ENCODE peak calls at places on chromosomes 16 and 17, in ten cellular contexts. S is A549; H is mucosa of descending colon; M is AG04450; I is activated CD8-positive, alpha-beta memory T cell treated with anti-CD3 and anti-CD28 coated beads for 48 hours; D is D721Med; A is foreskin melanocyte; F is NCI-H146; L is substantia nigra; K is effector memory CD4-positive, alpha-beta T cell. O is an unnamed sample.

GRCh38 chr17:50053654-50053960 is 2.3 kb upstream of the ITGA3 start:
- DNase-seq in S (no peak), H (no peak), M (no peak), I (no peak), D (no peak), A (no peak), F (no peak), L (no peak), K (no peak), O (no peak)

GRCh38 chr16:70018254-70018653 is 67.1 kb downstream of the CLEC18A start:
- DNase-seq in S (peak), H (no peak), M (no peak), I (no peak), D (no peak), A (no peak), F (peak), L (no peak), K (peak), O (no peak)

GRCh38 chr17:71959129-71959528 is 161.7 kb upstream of the SOX9 start:
- DNase-seq in S (peak), H (no peak), M (no peak), I (no peak), D (no peak), A (peak), F (peak), L (no peak), K (no peak), O (no peak)

GRCh38 chr17:70278846-70279465 is 109.6 kb downstream of the KCNJ2 start:
- DNase-seq in S (no peak), H (no peak), M (no peak), I (no peak), D (no peak), A (no peak), F (peak), L (no peak), K (no peak), O (no peak)

GRCh38 chr17:76468634-76469010 is 1.2 kb downstream of the AANAT start:
- DNase-seq in S (no peak), H (no peak), M (no peak), I (no peak), D (no peak), A (no peak), F (no peak), L (no peak), K (no peak), O (no peak)

GRCh38 chr17:60563743-60564142 is 36.2 kb upstream of the PPM1D start:
- DNase-seq in S (no peak), H (no peak), M (no peak), I (no peak), D (no peak), A (no peak), F (peak), L (no peak), K (no peak), O (no peak)

GRCh38 chr16:23288209-23288608 is 13.9 kb upstream of the SCNN1B start:
- DNase-seq in S (no peak), H (no peak), M (no peak), I (no peak), D (no peak), A (no peak), F (no peak), L (no peak), K (no peak), O (no peak)

GRCh38 chr16:72467157-72467759 is 295.3 kb upstream of the PMFBP1 start:
- DNase-seq in S (peak), H (no peak), M (peak), I (no peak), D (no peak), A (peak), F (peak), L (no peak), K (no peak), O (no peak)

GRCh38 chr17:76145231-76146052 is 4.4 kb upstream of the FOXJ1 start:
- DNase-seq in S (no peak), H (no peak), M (no peak), I (no peak), D (no peak), A (no peak), F (peak), L (no peak), K (peak), O (no peak)

GRCh38 chr16:75247249-75247648 is 4.2 kb downstream of the BCAR1 start:
- DNase-seq in S (no peak), H (no peak), M (no peak), I (no peak), D (no peak), A (peak), F (no peak), L (peak), K (no peak), O (no peak)

GRCh38 chr16:85395207-85395912 is 217.8 kb upstream of the GSE1 start:
- DNase-seq in S (peak), H (peak), M (peak), I (no peak), D (no peak), A (peak), F (no peak), L (no peak), K (no peak), O (peak)

GRCh38 chr17:76562734-76563148 is 22.9 kb downstream of the PRCD start:
- DNase-seq in S (no peak), H (no peak), M (peak), I (no peak), D (no peak), A (peak), F (no peak), L (no peak), K (no peak), O (no peak)

GRCh38 chr17:4182043-4182442 is 39.0 kb downstream of the CYB5D2 start:
- DNase-seq in S (no peak), H (no peak), M (no peak), I (no peak), D (no peak), A (no peak), F (no peak), L (no peak), K (no peak), O (no peak)

GRCh38 chr17:48626470-48627241 is 498 bp upstream of the HOXB9 start:
- DNase-seq in S (peak), H (peak), M (no peak), I (no peak), D (no peak), A (no peak), F (peak), L (no peak), K (no peak), O (no peak)

GRCh38 chr16:1775846-1776671 is 3.1 kb upstream of the MRPS34 start:
- DNase-seq in S (no peak), H (no peak), M (no peak), I (no peak), D (no peak), A (no peak), F (no peak), L (no peak), K (no peak), O (no peak)

GRCh38 chr17:2749784-2750181 is 331 bp upstream of the CCDC92B start:
- DNase-seq in S (peak), H (peak), M (peak), I (peak), D (no peak), A (peak), F (peak), L (peak), K (peak), O (peak)

GRCh38 chr17:3678095-3678820 is 9.6 kb downstream of the EMC6 start:
- DNase-seq in S (no peak), H (no peak), M (no peak), I (no peak), D (no peak), A (no peak), F (no peak), L (no peak), K (no peak), O (no peak)

GRCh38 chr16:81885976-81886586 is 107.0 kb downstream of the PLCG2 start:
- DNase-seq in S (peak), H (no peak), M (no peak), I (no peak), D (no peak), A (no peak), F (peak), L (no peak), K (no peak), O (no peak)

GRCh38 chr16:81633147-81633619 is 145.9 kb upstream of the PLCG2 start:
- DNase-seq in S (no peak), H (no peak), M (no peak), I (no peak), D (no peak), A (no peak), F (peak), L (no peak), K (no peak), O (no peak)

GRCh38 chr16:84785843-84786538 is 33.8 kb upstream of the CRISPLD2 start:
- DNase-seq in S (no peak), H (peak), M (no peak), I (no peak), D (no peak), A (no peak), F (peak), L (no peak), K (no peak), O (peak)

GRCh38 chr16:71758293-71758760 is 33.8 kb upstream of the PHLPP2 start:
- DNase-seq in S (no peak), H (no peak), M (no peak), I (no peak), D (no peak), A (no peak), F (no peak), L (no peak), K (no peak), O (no peak)

GRCh38 chr16:24685539-24686432 is 43.7 kb upstream of the TNRC6A start:
- DNase-seq in S (peak), H (peak), M (no peak), I (no peak), D (no peak), A (no peak), F (peak), L (peak), K (no peak), O (no peak)

GRCh38 chr16:10661737-10662136 is 33.0 kb downstream of the TEKT5 start:
- DNase-seq in S (no peak), H (no peak), M (no peak), I (no peak), D (no peak), A (no peak), F (no peak), L (no peak), K (no peak), O (no peak)

GRCh38 chr16:24645739-24646645 is 83.5 kb upstream of the TNRC6A start:
- DNase-seq in S (peak), H (no peak), M (peak), I (no peak), D (no peak), A (peak), F (no peak), L (no peak), K (no peak), O (peak)

GRCh38 chr16:67448580-67448979 is 17.7 kb downstream of the HSD11B2 start:
- DNase-seq in S (no peak), H (peak), M (no peak), I (no peak), D (no peak), A (no peak), F (no peak), L (no peak), K (no peak), O (no peak)

GRCh38 chr17:58319181-58320162 is 9.1 kb downstream of the TSPOAP1 start:
- DNase-seq in S (no peak), H (no peak), M (no peak), I (no peak), D (no peak), A (no peak), F (no peak), L (no peak), K (no peak), O (no peak)

GRCh38 chr17:81314410-81315169 is 19.5 kb upstream of the SLC38A10 start:
- DNase-seq in S (no peak), H (no peak), M (no peak), I (no peak), D (no peak), A (no peak), F (no peak), L (no peak), K (no peak), O (no peak)

GRCh38 chr17:57999496-58000017 is 7.5 kb downstream of the SRSF1 start:
- DNase-seq in S (peak), H (no peak), M (peak), I (no peak), D (no peak), A (peak), F (peak), L (no peak), K (no peak), O (no peak)

GRCh38 chr17:79645777-79646088 is 34.9 kb upstream of the RBFOX3 start:
- DNase-seq in S (no peak), H (no peak), M (no peak), I (no peak), D (no peak), A (no peak), F (no peak), L (no peak), K (no peak), O (no peak)

GRCh38 chr16:22693670-22694340 is 120.2 kb upstream of the HS3ST2 start:
- DNase-seq in S (no peak), H (no peak), M (no peak), I (no peak), D (no peak), A (no peak), F (no peak), L (no peak), K (no peak), O (no peak)